ENCODE peak calls at places on chromosomes 4 and X, in five cellular contexts. I, Z, R, W and X are unnamed samples.

GRCh38 chr4:134408897-134409296 is 207.3 kb upstream of the PABPC4L start:
- DNase-seq in I (peak; percentile 1), Z (no peak), R (no peak), W (no peak), X (no peak)

GRCh38 chrX:38221391-38221929 is 789 bp upstream of the SRPX start:
- DNase-seq in I (no peak), Z (no peak), R (no peak), W (no peak), X (no peak)

GRCh38 chrX:28126886-28127285 is 145.6 kb upstream of the DCAF8L1 start:
- DNase-seq in I (no peak), Z (peak; percentile 79), R (no peak), W (no peak), X (no peak)

GRCh38 chr4:76950052-76950845 is 697 bp downstream of the SEPTIN11 start:
- DNase-seq in I (peak; percentile 19), Z (peak; percentile 35), R (peak; percentile 56), W (peak; percentile 43), X (peak; percentile 70)

GRCh38 chr4:109795059-109795458 is 6.7 kb downstream of the CFI start:
- DNase-seq in I (no peak), Z (no peak), R (no peak), W (no peak), X (no peak)

GRCh38 chr4:186027405-186027804 is 41.6 kb upstream of the TLR3 start:
- DNase-seq in I (no peak), Z (no peak), R (no peak), W (no peak), X (no peak)

GRCh38 chr4:184368731-184369130 is 105.6 kb downstream of the IRF2 start:
- DNase-seq in I (no peak), Z (no peak), R (no peak), W (no peak), X (no peak)

GRCh38 chr4:34854451-34854850 is 1389.9 kb downstream of the ARAP2 start:
- DNase-seq in I (no peak), Z (no peak), R (no peak), W (no peak), X (no peak)

GRCh38 chr4:118883861-118884260 is 4.8 kb upstream of the SYNPO2 start:
- DNase-seq in I (no peak), Z (no peak), R (no peak), W (no peak), X (no peak)

GRCh38 chr4:110087116-110087708 is 111.2 kb downstream of the ELOVL6 start:
- DNase-seq in I (no peak), Z (no peak), R (no peak), W (no peak), X (no peak)

GRCh38 chr4:69075061-69075792 is 21.0 kb upstream of the UGT2B7 start:
- DNase-seq in I (peak; percentile 19), Z (no peak), R (no peak), W (no peak), X (no peak)

GRCh38 chrX:24732705-24733104 is 39.0 kb downstream of the POLA1 start:
- DNase-seq in I (peak; percentile 7), Z (no peak), R (no peak), W (no peak), X (no peak)

GRCh38 chr4:141126769-141127168 is 6.5 kb downstream of the RNF150 start:
- DNase-seq in I (no peak), Z (no peak), R (no peak), W (no peak), X (no peak)

GRCh38 chr4:686371-687040 is 2.4 kb downstream of the SLC49A3 start:
- DNase-seq in I (no peak), Z (no peak), R (no peak), W (no peak), X (no peak)

GRCh38 chrX:99353412-99353811 is 1056.7 kb downstream of the PCDH19 start:
- DNase-seq in I (no peak), Z (no peak), R (no peak), W (no peak), X (no peak)

GRCh38 chr4:1410491-1411325 is 4.5 kb upstream of the NKX1-1 start:
- DNase-seq in I (no peak), Z (peak; percentile 95), R (no peak), W (peak; percentile 36), X (no peak)

GRCh38 chr4:2428496-2429213 is 9.9 kb downstream of the CFAP99 start:
- DNase-seq in I (no peak), Z (no peak), R (no peak), W (no peak), X (no peak)

GRCh38 chr4:52915730-52916129 is 53.6 kb downstream of the RASL11B start:
- DNase-seq in I (no peak), Z (no peak), R (no peak), W (no peak), X (no peak)

GRCh38 chr4:3040447-3041191 is 33.7 kb downstream of the HTT-AS start:
- DNase-seq in I (no peak), Z (no peak), R (no peak), W (no peak), X (no peak)

GRCh38 chr4:1721666-1722550 is 587 bp downstream of the TACC3 start:
- DNase-seq in I (no peak), Z (peak; percentile 32), R (no peak), W (no peak), X (no peak)

GRCh38 chrX:31212856-31213748 is 141.3 kb upstream of the FTHL17 start:
- DNase-seq in I (no peak), Z (no peak), R (no peak), W (no peak), X (no peak)

GRCh38 chr4:145099653-145100052 is 1.5 kb downstream of the ABCE1 start:
- DNase-seq in I (no peak), Z (no peak), R (no peak), W (no peak), X (no peak)

GRCh38 chrX:150643271-150643670 is 49.9 kb upstream of the MTMR1 start:
- DNase-seq in I (no peak), Z (no peak), R (no peak), W (no peak), X (no peak)

GRCh38 chrX:152639426-152639825 is 1.7 kb downstream of the GABRQ start:
- DNase-seq in I (no peak), Z (no peak), R (peak; percentile 18), W (no peak), X (no peak)

GRCh38 chrX:152641256-152641875 is 3.7 kb downstream of the GABRQ start:
- DNase-seq in I (no peak), Z (peak; percentile 84), R (peak; percentile 13), W (no peak), X (no peak)

GRCh38 chrX:152642931-152643525 is 5.3 kb downstream of the GABRQ start:
- DNase-seq in I (no peak), Z (no peak), R (peak; percentile 17), W (no peak), X (no peak)

GRCh38 chrX:152640039-152640818 is 2.5 kb downstream of the GABRQ start:
- DNase-seq in I (no peak), Z (peak; percentile 10), R (peak; percentile 25), W (no peak), X (no peak)

DNA sequence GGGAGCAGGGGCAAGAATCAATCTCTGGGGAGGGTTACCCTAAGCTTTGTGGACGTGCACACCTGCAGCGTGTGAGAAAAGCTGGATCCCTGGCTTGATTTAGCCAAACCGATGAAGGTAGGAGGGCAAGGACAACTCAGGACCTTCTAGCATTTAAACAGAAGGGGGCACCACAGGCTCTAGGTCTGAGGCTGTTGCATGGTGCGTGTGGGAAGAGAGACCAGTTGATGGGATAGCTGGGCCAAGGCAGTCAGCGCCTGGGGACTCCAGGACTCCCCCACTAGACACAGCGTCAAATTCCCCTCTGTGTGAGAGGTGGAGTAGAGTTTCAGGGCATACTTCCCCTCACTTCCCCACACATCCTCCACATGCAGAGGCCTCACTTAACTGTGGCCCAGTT is 4.3 kb downstream of the GABRQ start:
- DNase-seq in I (peak; percentile 21), Z (peak; percentile 60), R (peak; percentile 6), W (no peak), X (no peak)
- TF ChIP-seq CTCF in I (no peak), Z (peak; percentile 28), R (no peak), W (no peak), X (peak; percentile 32)

DNA sequence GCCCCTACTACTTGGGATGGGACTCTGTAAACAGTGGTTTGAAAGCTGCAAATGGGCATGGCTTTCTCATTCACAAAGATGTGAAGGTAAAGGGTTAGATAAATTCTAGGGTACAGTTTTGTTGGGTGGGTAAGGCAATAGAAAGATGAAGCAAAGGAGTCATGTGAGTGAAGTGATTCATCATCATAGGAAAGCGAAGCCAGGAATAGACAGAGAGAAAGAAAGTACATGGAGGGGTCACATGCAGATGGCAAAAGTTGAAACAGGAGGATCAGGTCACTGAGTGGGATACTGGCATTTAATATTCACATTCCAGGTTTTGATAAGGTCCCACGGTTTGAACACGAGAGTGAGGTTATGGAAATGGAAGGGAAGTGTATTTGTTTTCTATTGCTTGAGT is 8.2 kb upstream of the ABCG2 start:
- DNase-seq in I (no peak), Z (no peak), R (no peak), W (no peak), X (no peak)
- H3K27ac ChIP-seq in I (no peak overlapping the region), Z (no peak overlapping the region), R (no peak overlapping the region), W (no peak overlapping the region), X (no peak overlapping the region)

DNA sequence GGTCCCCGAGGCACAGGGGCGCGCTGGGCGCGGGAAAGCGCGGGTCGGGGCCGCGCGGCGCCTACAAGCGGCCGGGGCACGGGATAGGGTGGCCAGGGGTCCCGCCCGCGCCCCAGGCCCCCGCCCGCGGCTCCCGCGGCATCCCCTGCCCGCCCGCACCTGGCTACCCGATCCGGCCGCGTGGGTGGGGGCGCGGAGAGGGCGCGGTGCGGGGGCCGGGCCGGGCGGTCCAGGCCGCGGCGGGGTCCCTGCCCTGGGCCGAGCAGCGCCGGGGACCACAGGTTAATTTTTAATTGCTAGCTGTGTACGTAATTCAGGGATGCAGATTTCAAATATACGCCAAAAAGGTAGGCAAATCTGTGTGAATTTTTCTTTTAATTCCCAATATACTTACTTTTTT is 44.3 kb upstream of the FAM47C start:
- DNase-seq in I (no peak), Z (no peak), R (no peak), W (no peak), X (no peak)
- H3K4me3 ChIP-seq in I (no peak overlapping the region), Z (peak overlapping the region; percentile 43), R (no peak overlapping the region), W (no peak overlapping the region), X (no peak overlapping the region)

GRCh38 chr4:139281212-139281611 is 1.2 kb upstream of the MGARP start:
- DNase-seq in I (peak; percentile 14), Z (no peak), R (no peak), W (no peak), X (no peak)
- TF ChIP-seq CTCF in I (peak; percentile 13), Z (peak; percentile 41), R (no peak), W (no peak), X (peak; percentile 23)

GRCh38 chr4:152162331-152162697 is 373.6 kb downstream of the FBXW7 start:
- DNase-seq in I (no peak), Z (no peak), R (no peak), W (no peak), X (no peak)
- H3K27ac ChIP-seq in I (no peak overlapping the region), Z (no peak overlapping the region), R (peak overlapping the region; percentile 47), W (no peak overlapping the region), X (no peak overlapping the region)

GRCh38 chr4:15362541-15362940 is 65.3 kb upstream of the C1QTNF7 start:
- DNase-seq in I (no peak), Z (no peak), R (no peak), W (no peak), X (no peak)
- H3K4me3 ChIP-seq in I (no peak overlapping the region), Z (no peak overlapping the region), R (no peak overlapping the region), W (no peak overlapping the region), X (no peak overlapping the region)

GRCh38 chr4:98601719-98602118 is 56.7 kb downstream of the TSPAN5 start:
- DNase-seq in I (no peak), Z (no peak), R (no peak), W (no peak), X (no peak)
- TF ChIP-seq CTCF in I (no peak), Z (no peak), R (no peak), W (no peak), X (no peak)